ENCODE peak calls at places on chromosomes 7 and 10, in four cellular contexts. One of them, this sample, is unnamed.
A peak's percentile ranks its signal among the peaks of the same experiment; 100 is the strongest.

GRCh38 chr10:86169066-86169465 is 197.5 kb downstream of the GRID1 start:
- DNase-seq in NCI-H2171: no peak
- DNase-seq in NCI-H1417: no peak
- DNase-seq in pancreas: no peak
- DNase-seq in this sample: no peak

GRCh38 chr7:113548561-113548960 is 370.2 kb downstream of the PPP1R3A start:
- DNase-seq in NCI-H2171: no peak
- DNase-seq in NCI-H1417: no peak
- DNase-seq in pancreas: no peak
- DNase-seq in this sample: no peak

GRCh38 chr10:53453196-53453595 is 680.6 kb upstream of the MBL2 start:
- DNase-seq in NCI-H1417: no peak
- DNase-seq in pancreas: no peak
- DNase-seq in NCI-H2171: no peak
- DNase-seq in this sample: no peak

GRCh38 chr10:113056030-113056429 is 106.0 kb downstream of the TCF7L2 start:
- DNase-seq in NCI-H2171: no peak
- DNase-seq in NCI-H1417: no peak
- DNase-seq in pancreas: no peak
- DNase-seq in this sample: no peak

GRCh38 chr10:72331575-72332422 is 22.9 kb downstream of the DNAJB12 start:
- DNase-seq in NCI-H1417: peak; percentile 97
- DNase-seq in NCI-H2171: peak; percentile 85
- DNase-seq in pancreas: peak; percentile 97
- DNase-seq in this sample: peak; percentile 93

GRCh38 chr10:74598891-74599566 is 227.4 kb upstream of the KAT6B start:
- DNase-seq in NCI-H1417: no peak
- DNase-seq in pancreas: no peak
- DNase-seq in NCI-H2171: no peak
- DNase-seq in this sample: no peak

GRCh38 chr10:34186740-34187139 is 628.4 kb downstream of the PARD3 start:
- DNase-seq in pancreas: no peak
- DNase-seq in NCI-H1417: no peak
- DNase-seq in NCI-H2171: no peak
- DNase-seq in this sample: no peak

GRCh38 chr7:112995091-112995824 is 91.4 kb downstream of the GPR85 start:
- DNase-seq in pancreas: no peak
- DNase-seq in NCI-H1417: no peak
- DNase-seq in NCI-H2171: no peak
- DNase-seq in this sample: no peak

GRCh38 chr10:109933984-109934565 is 10.8 kb upstream of the XPNPEP1 start:
- DNase-seq in NCI-H1417: no peak
- DNase-seq in pancreas: no peak
- DNase-seq in NCI-H2171: no peak
- DNase-seq in this sample: no peak

GRCh38 chr10:127150136-127150535 is 46.3 kb downstream of the INSYN2A start:
- DNase-seq in NCI-H2171: no peak
- DNase-seq in NCI-H1417: no peak
- DNase-seq in pancreas: no peak
- DNase-seq in this sample: no peak

GRCh38 chr10:60521974-60522405 is 132.3 kb upstream of the ANK3 start:
- DNase-seq in NCI-H2171: no peak
- DNase-seq in NCI-H1417: peak; percentile 84
- DNase-seq in pancreas: no peak
- DNase-seq in this sample: peak; percentile 75

GRCh38 chr10:69048103-69048502 is 39.8 kb upstream of the SRGN start:
- DNase-seq in pancreas: no peak
- DNase-seq in NCI-H1417: no peak
- DNase-seq in NCI-H2171: no peak
- DNase-seq in this sample: no peak

GRCh38 chr7:155097338-155097737 is 27.2 kb downstream of the HTR5A start:
- DNase-seq in NCI-H2171: no peak
- DNase-seq in NCI-H1417: no peak
- DNase-seq in pancreas: no peak
- DNase-seq in this sample: no peak

GRCh38 chr7:103113164-103113563 is 35.7 kb downstream of the NAPEPLD start:
- DNase-seq in pancreas: no peak
- DNase-seq in NCI-H1417: no peak
- DNase-seq in NCI-H2171: no peak
- DNase-seq in this sample: no peak

GRCh38 chr10:128540806-128541739 is 414.9 kb upstream of the MKI67 start:
- DNase-seq in pancreas: no peak
- DNase-seq in NCI-H2171: peak; percentile 61
- DNase-seq in NCI-H1417: no peak
- DNase-seq in this sample: no peak

GRCh38 chr10:113665806-113666354 is 2.0 kb upstream of the NRAP start:
- DNase-seq in pancreas: no peak
- DNase-seq in NCI-H2171: no peak
- DNase-seq in NCI-H1417: no peak
- DNase-seq in this sample: no peak

GRCh38 chr10:100562806-100563293 is 27.1 kb downstream of the HIF1AN start:
- DNase-seq in NCI-H1417: peak; percentile 5
- DNase-seq in NCI-H2171: no peak
- DNase-seq in pancreas: no peak
- DNase-seq in this sample: no peak

GRCh38 chr7:142134944-142135343 is 23.4 kb downstream of the MGAM2 start:
- DNase-seq in NCI-H2171: no peak
- DNase-seq in pancreas: no peak
- DNase-seq in NCI-H1417: peak; percentile 12
- DNase-seq in this sample: no peak

GRCh38 chr7:155610633-155611193 is 33.7 kb upstream of the RBM33 start:
- DNase-seq in pancreas: no peak
- DNase-seq in NCI-H1417: no peak
- DNase-seq in NCI-H2171: no peak
- DNase-seq in this sample: no peak

GRCh38 chr10:129837909-129838582 is 126.0 kb downstream of the EBF3 start:
- DNase-seq in NCI-H1417: no peak
- DNase-seq in NCI-H2171: no peak
- DNase-seq in pancreas: peak; percentile 42
- DNase-seq in this sample: no peak

GRCh38 chr10:4331150-4331549 is 494.9 kb upstream of the AKR1E2 start:
- DNase-seq in NCI-H2171: no peak
- DNase-seq in NCI-H1417: peak; percentile 72
- DNase-seq in pancreas: no peak
- DNase-seq in this sample: peak; percentile 4

GRCh38 chr10:35208949-35209613 is 82.4 kb downstream of the CREM start:
- DNase-seq in NCI-H2171: no peak
- DNase-seq in NCI-H1417: no peak
- DNase-seq in pancreas: no peak
- DNase-seq in this sample: no peak

GRCh38 chr10:77560471-77560870 is 77.1 kb downstream of the KCNMA1 start:
- DNase-seq in NCI-H2171: no peak
- DNase-seq in NCI-H1417: no peak
- DNase-seq in pancreas: no peak
- DNase-seq in this sample: no peak

GRCh38 chr7:618539-619355 is 99.1 kb upstream of the PDGFA start:
- DNase-seq in pancreas: no peak
- DNase-seq in NCI-H2171: no peak
- DNase-seq in NCI-H1417: no peak
- DNase-seq in this sample: no peak

GRCh38 chr7:72258074-72258473 is 154.1 kb downstream of the CALN1 start:
- DNase-seq in pancreas: no peak
- DNase-seq in NCI-H2171: no peak
- DNase-seq in NCI-H1417: no peak
- DNase-seq in this sample: no peak

GRCh38 chr10:16792675-16793074 is 24.5 kb downstream of the RSU1 start:
- DNase-seq in NCI-H1417: no peak
- DNase-seq in NCI-H2171: no peak
- DNase-seq in pancreas: no peak
- DNase-seq in this sample: no peak

GRCh38 chr7:132309102-132309805 is 267.0 kb downstream of the PLXNA4 start:
- DNase-seq in NCI-H2171: no peak
- DNase-seq in NCI-H1417: no peak
- DNase-seq in pancreas: no peak
- DNase-seq in this sample: no peak

GRCh38 chr10:66671562-66671961 is 254.3 kb upstream of the LRRTM3 start:
- DNase-seq in NCI-H1417: no peak
- DNase-seq in pancreas: no peak
- DNase-seq in NCI-H2171: no peak
- DNase-seq in this sample: no peak

GRCh38 chr7:100091411-100092181 is 2.8 kb downstream of the COPS6 start:
- DNase-seq in NCI-H2171: peak; percentile 2
- DNase-seq in pancreas: no peak
- DNase-seq in NCI-H1417: peak; percentile 67
- DNase-seq in this sample: no peak

GRCh38 chr10:2836921-2837662 is 230.3 kb upstream of the PFKP start:
- DNase-seq in pancreas: no peak
- DNase-seq in NCI-H1417: no peak
- DNase-seq in NCI-H2171: no peak
- DNase-seq in this sample: no peak

GRCh38 chr7:33243319-33243881 is 114.0 kb downstream of the BBS9 start:
- DNase-seq in NCI-H2171: peak; percentile 34
- DNase-seq in NCI-H1417: peak; percentile 75
- DNase-seq in pancreas: no peak
- DNase-seq in this sample: peak; percentile 35

GRCh38 chr7:101859411-101860106 is 42.1 kb downstream of the CUX1 start:
- DNase-seq in pancreas: no peak
- DNase-seq in NCI-H2171: no peak
- DNase-seq in NCI-H1417: no peak
- DNase-seq in this sample: no peak

GRCh38 chr7:8442814-8443304 is 9.4 kb downstream of the NXPH1 start:
- DNase-seq in NCI-H2171: no peak
- DNase-seq in NCI-H1417: no peak
- DNase-seq in pancreas: peak; percentile 87
- DNase-seq in this sample: no peak

GRCh38 chr10:10094700-10095099 is 923.0 kb upstream of the CELF2 start:
- DNase-seq in NCI-H2171: no peak
- DNase-seq in NCI-H1417: no peak
- DNase-seq in pancreas: no peak
- DNase-seq in this sample: no peak

GRCh38 chr7:156614434-156615264 is 25.9 kb upstream of the RNF32 start:
- DNase-seq in NCI-H2171: no peak
- DNase-seq in pancreas: no peak
- DNase-seq in NCI-H1417: peak; percentile 56
- DNase-seq in this sample: no peak

This sample was measured in NCI-H2081.